ENCODE peak calls at places on chromosomes 12 and 14, in nine cellular contexts. M is OCI-LY7; H is heart right ventricle; L is PC-3; Q is CD8-positive, alpha-beta T cell; R is endothelial cell of umbilical vein; X is hepatocyte; G is HL-60; K is lower lobe of right lung. Y is an unnamed sample.
A peak's percentile ranks its signal among the peaks of the same experiment; 100 is the strongest.

GRCh38 chr14:92560106-92560865 is 46.7 kb downstream of the RIN3 start:
- DNase-seq in K (no peak), M (no peak), L (no peak), R (no peak), Q (no peak), X (no peak), G (no peak), H (no peak), Y (no peak)

GRCh38 chr12:28540324-28540714 is 350.1 kb downstream of the CCDC91 start:
- DNase-seq in K (no peak), H (no peak), Q (no peak), L (no peak), X (no peak), M (no peak), G (no peak), R (no peak), Y (peak; percentile 4)

GRCh38 chr12:55720071-55720564 is at the start of gene RDH5:
- DNase-seq in M (no peak), R (no peak), H (no peak), L (peak; percentile 69), Q (no peak), X (peak; percentile 90), K (no peak), G (no peak), Y (peak; percentile 42)

GRCh38 chr14:75126679-75127473 is at the start of gene NEK9:
- DNase-seq in Q (peak; percentile 77), G (peak; percentile 81), R (peak; percentile 89), H (peak; percentile 94), X (peak; percentile 70), L (peak; percentile 80), M (peak; percentile 92), K (peak; percentile 93), Y (peak; percentile 78)

GRCh38 chr12:78315018-78315417 is 484.3 kb downstream of the NAV3 start:
- DNase-seq in K (no peak), R (no peak), X (no peak), H (no peak), Q (no peak), L (no peak), M (no peak), G (no peak), Y (no peak)

GRCh38 chr12:29889737-29890136 is 106.0 kb upstream of the TMTC1 start:
- DNase-seq in X (peak; percentile 62), L (peak; percentile 60), H (peak; percentile 75), M (peak; percentile 11), K (no peak), G (peak; percentile 54), R (peak; percentile 25), Q (no peak), Y (peak; percentile 55)

GRCh38 chr12:25876383-25877045 is 82.0 kb upstream of the RASSF8 start:
- DNase-seq in X (no peak), K (no peak), L (no peak), R (no peak), G (no peak), H (no peak), Q (no peak), M (no peak), Y (no peak)

GRCh38 chr12:45302621-45303020 is 86.7 kb downstream of the ANO6 start:
- DNase-seq in L (no peak), Q (no peak), X (no peak), H (no peak), M (no peak), K (no peak), G (no peak), R (peak; percentile 46), Y (peak; percentile 54)

GRCh38 chr14:103207404-103208072 is 84.3 kb downstream of the TNFAIP2 start:
- DNase-seq in K (no peak), L (no peak), M (no peak), X (peak; percentile 59), H (peak; percentile 20), G (no peak), Q (no peak), R (no peak), Y (no peak)

GRCh38 chr12:11757095-11757494 is 107.6 kb downstream of the ETV6 start:
- DNase-seq in M (no peak), G (no peak), R (no peak), K (no peak), X (no peak), L (no peak), Q (no peak), H (no peak), Y (no peak)

GRCh38 chr12:11756523-11756922 is 107.0 kb downstream of the ETV6 start:
- DNase-seq in G (no peak), L (no peak), H (no peak), Q (no peak), M (peak; percentile 53), R (no peak), K (no peak), X (no peak), Y (no peak)

GRCh38 chr12:11758838-11759509 is 109.5 kb downstream of the ETV6 start:
- DNase-seq in K (no peak), H (peak; percentile 67), Q (no peak), X (no peak), R (peak; percentile 51), M (peak; percentile 82), L (no peak), G (no peak), Y (no peak)

GRCh38 chr12:11758087-11758837 is 108.8 kb downstream of the ETV6 start:
- DNase-seq in R (no peak), Q (no peak), K (no peak), L (no peak), H (peak; percentile 59), G (no peak), X (no peak), M (no peak), Y (no peak)

GRCh38 chr12:11757531-11757930 is 108.1 kb downstream of the ETV6 start:
- DNase-seq in Q (no peak), K (no peak), G (no peak), M (no peak), L (no peak), H (no peak), R (no peak), X (no peak), Y (no peak)
- H3K4me3 ChIP-seq in Q (no peak overlapping the region), K (no peak overlapping the region), G (no peak overlapping the region), M (peak overlapping the region; percentile 49), L (no peak overlapping the region), H (no peak overlapping the region), R (no peak overlapping the region), X (no peak overlapping the region), Y (no peak overlapping the region)

GRCh38 chr12:6335451-6336078 is 6.3 kb downstream of the TNFRSF1A start:
- DNase-seq in R (peak; percentile 85), K (peak; percentile 87), X (peak; percentile 88), H (peak; percentile 77), M (peak; percentile 90), G (peak; percentile 91), L (peak; percentile 75), Q (peak; percentile 68), Y (peak; percentile 88)
- TF ChIP-seq CTCF in R (peak; percentile 70), K (peak; percentile 55), X (peak; percentile 55), H (peak; percentile 68), M (peak; percentile 89), G (peak; percentile 74), L (peak; percentile 63), Q (peak; percentile 71), Y (peak; percentile 58)

DNA sequence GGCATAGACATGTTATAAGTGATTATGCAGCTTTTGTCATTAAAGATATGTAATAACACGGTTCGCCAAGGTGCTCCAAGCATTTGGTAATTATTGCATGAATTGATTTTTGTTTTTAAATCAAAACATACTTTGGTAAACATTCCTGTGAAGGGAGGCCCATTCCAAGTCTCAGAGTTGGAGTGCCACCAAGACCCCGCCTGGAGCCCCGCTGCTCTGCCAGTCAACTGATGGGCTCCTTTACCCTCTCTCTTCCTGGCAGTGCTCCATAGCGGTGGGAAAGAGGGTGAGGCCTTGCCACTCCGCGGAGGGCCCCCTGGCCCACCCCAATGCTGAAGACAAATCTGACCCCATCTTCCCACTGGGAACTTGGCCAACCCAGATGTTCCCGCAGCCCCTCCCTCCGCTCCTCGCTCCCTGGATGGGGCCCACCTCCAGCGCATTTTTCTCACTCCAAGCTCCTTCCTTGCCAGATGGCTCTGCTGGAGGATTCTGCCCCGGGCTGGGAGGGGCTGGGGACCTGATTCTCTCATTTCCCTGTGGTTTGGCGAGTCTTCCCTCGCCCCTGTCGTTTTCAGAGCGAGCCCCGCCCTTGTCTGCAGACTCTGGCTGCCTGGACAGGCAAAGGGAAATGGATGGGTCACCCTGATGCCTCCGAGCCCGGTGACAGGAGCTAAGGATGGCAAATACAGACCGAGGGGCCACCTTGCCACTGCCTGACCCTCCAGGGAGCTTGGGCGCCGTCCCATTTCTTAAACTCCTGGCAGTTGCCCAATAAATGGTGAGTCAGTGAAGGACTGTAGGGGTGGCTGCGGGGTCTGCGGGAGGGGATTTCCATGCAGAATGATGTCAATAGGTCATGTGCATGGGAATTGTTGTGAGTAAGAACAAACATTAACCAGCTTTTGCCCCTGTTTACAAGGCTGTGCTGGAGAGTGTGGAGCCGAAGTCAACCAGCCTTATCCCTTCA is 9.2 kb upstream of the PAPLN start:
- DNase-seq in K (peak; percentile 40), R (peak; percentile 96), M (no peak), X (peak; percentile 74), Q (no peak), L (peak; percentile 97), H (peak; percentile 42), G (no peak), Y (peak; percentile 82)
- H3K4me3 ChIP-seq in K (no peak overlapping the region), R (no peak overlapping the region), M (no peak overlapping the region), X (no peak overlapping the region), Q (no peak overlapping the region), L (peak overlapping the region; percentile 40), H (no peak overlapping the region), G (no peak overlapping the region), Y (no peak overlapping the region)

GRCh38 chr12:14936224-14936861 is 2.0 kb downstream of the ERP27 start:
- DNase-seq in M (no peak), Q (no peak), R (no peak), X (no peak), G (no peak), K (no peak), H (no peak), L (no peak), Y (peak; percentile 59)
- TF ChIP-seq CTCF in M (peak; percentile 55), Q (no peak), R (peak; percentile 13), X (peak; percentile 20), G (no peak), K (peak; percentile 28), H (peak; percentile 23), L (no peak), Y (peak; percentile 23)

DNA sequence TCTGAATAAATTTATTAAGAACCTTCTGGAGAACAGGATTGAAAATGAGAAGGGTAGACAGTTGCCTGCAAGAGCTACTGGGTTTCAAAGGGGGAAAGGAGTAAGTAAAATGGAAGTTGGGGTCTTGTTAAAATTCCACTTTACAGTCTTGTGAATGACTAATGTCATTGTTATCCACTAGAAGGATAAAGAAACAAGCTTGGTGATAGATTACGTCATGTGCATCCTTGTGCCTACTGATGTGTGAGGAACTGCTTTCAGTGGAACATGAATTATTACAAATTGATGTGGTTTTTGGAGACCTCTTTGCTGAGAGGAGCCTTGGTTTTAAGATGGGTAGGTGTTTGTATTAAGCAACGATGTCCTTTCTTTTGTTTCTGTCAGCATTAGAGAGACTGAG is 272.5 kb upstream of the PRICKLE1 start:
- DNase-seq in Q (no peak), H (no peak), M (no peak), G (no peak), X (no peak), R (peak; percentile 7), K (no peak), L (peak; percentile 70), Y (peak; percentile 2)
- H3K4me3 ChIP-seq in Q (no peak overlapping the region), H (no peak overlapping the region), M (no peak overlapping the region), G (no peak overlapping the region), X (no peak overlapping the region), R (no peak overlapping the region), K (no peak overlapping the region), L (no peak overlapping the region), Y (no peak overlapping the region)

Y was measured in epithelial cell of esophagus.